ENCODE peak calls at places on chromosomes 1 and 21, in nine cellular contexts. W is GM06990; R is CD8-positive, alpha-beta T cell; C is tibial nerve; D is cardiac fibroblast; N is thoracic aorta; S is MCF 10A; E is BE2C; Q is PC-3. O is an unnamed sample.

GRCh38 chr1:228989676-228989991 is 254.4 kb downstream of the RHOU start:
- DNase-seq in W (no peak), R (no peak), C (no peak), D (no peak), N (no peak), S (no peak), E (no peak), Q (no peak), O (no peak)

GRCh38 chr1:228452194-228453021 is 34.8 kb upstream of the RNF187 start:
- DNase-seq in W (no peak), R (no peak), C (no peak), D (no peak), N (no peak), S (no peak), E (no peak), Q (no peak), O (peak; percentile 18)

GRCh38 chr1:99228153-99228552 is 36.1 kb upstream of the PLPPR4 start:
- DNase-seq in W (no peak), R (no peak), C (no peak), D (no peak), N (no peak), S (no peak), E (no peak), Q (no peak), O (no peak)

GRCh38 chr1:223201967-223202366 is 58.9 kb upstream of the TLR5 start:
- DNase-seq in W (no peak), R (no peak), C (no peak), D (no peak), N (no peak), S (peak; percentile 84), E (no peak), Q (no peak), O (no peak)

GRCh38 chr21:36478207-36478701 is 1.7 kb downstream of the CLDN14 start:
- DNase-seq in W (peak; percentile 24), R (no peak), C (no peak), D (peak; percentile 61), N (no peak), S (peak; percentile 48), E (no peak), Q (peak; percentile 92), O (no peak)

GRCh38 chr1:84374991-84375838 is 23.1 kb upstream of the DNASE2B start:
- DNase-seq in W (no peak), R (no peak), C (peak; percentile 55), D (peak; percentile 60), N (no peak), S (no peak), E (no peak), Q (no peak), O (no peak)

GRCh38 chr21:16169102-16169511 is 439.3 kb downstream of the USP25 start:
- DNase-seq in W (no peak), R (no peak), C (no peak), D (no peak), N (no peak), S (no peak), E (no peak), Q (no peak), O (no peak)

GRCh38 chr1:7703321-7704213 is 67.5 kb upstream of the VAMP3 start:
- DNase-seq in W (no peak), R (no peak), C (no peak), D (no peak), N (no peak), S (no peak), E (peak; percentile 40), Q (no peak), O (peak; percentile 70)

GRCh38 chr1:85495556-85495955 is 30.6 kb upstream of the DDAH1 start:
- DNase-seq in W (no peak), R (no peak), C (no peak), D (no peak), N (no peak), S (peak; percentile 77), E (peak; percentile 9), Q (peak; percentile 98), O (no peak)

GRCh38 chr1:54559771-54560231 is 11.8 kb downstream of the ACOT11 start:
- DNase-seq in W (no peak), R (no peak), C (no peak), D (no peak), N (no peak), S (no peak), E (peak; percentile 55), Q (no peak), O (no peak)

GRCh38 chr1:8497196-8497878 is 179.4 kb downstream of the SLC45A1 start:
- DNase-seq in W (no peak), R (no peak), C (no peak), D (peak; percentile 79), N (no peak), S (peak; percentile 80), E (no peak), Q (peak; percentile 11), O (no peak)

GRCh38 chr1:159587461-159587951 is at the start of gene APCS:
- DNase-seq in W (no peak), R (no peak), C (no peak), D (no peak), N (no peak), S (no peak), E (no peak), Q (no peak), O (no peak)
- TF ChIP-seq CTCF in W (no peak), R (no peak), C (no peak), D (no peak), N (no peak), S (no peak), E (no peak), Q (no peak), O (no peak)

DNA sequence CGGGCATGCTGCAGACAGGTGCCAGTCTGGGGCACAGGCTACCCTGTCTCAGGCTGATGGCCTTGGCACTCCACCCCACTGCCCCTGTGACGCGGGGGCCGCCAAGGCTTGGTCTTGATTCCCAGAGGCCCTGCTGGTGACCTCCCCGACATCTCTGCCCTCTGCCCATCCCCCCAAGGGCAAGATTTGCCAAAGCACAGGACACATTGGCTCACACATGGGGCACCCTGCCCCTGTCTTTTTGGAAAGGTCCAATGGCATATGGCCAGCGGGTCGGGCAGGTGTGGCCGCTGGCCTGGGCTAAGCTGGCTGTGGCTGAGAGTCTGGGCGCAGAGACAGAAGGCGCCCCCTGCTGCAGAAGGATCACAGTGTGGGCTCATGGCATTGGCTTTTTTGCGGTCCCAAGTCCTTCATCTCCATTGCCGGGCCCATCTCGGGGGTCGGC is 4.6 kb downstream of the MIB2 start:
- DNase-seq in W (no peak), R (no peak), C (no peak), D (no peak), N (no peak), S (no peak), E (peak; percentile 55), Q (peak; percentile 41), O (peak; percentile 38)
- TF ChIP-seq CTCF in W (peak; percentile 47), R (no peak), C (no peak), D (peak; percentile 38), N (no peak), S (no peak), E (peak; percentile 55), Q (peak; percentile 79), O (peak; percentile 20)

GRCh38 chr1:46242918-46243317 is 4.6 kb upstream of the RAD54L start:
- DNase-seq in W (no peak), R (no peak), C (no peak), D (no peak), N (no peak), S (no peak), E (no peak), Q (no peak), O (no peak)

GRCh38 chr1:46247433-46248121 is at the start of gene RAD54L:
- DNase-seq in W (peak; percentile 96), R (peak; percentile 95), C (peak; percentile 98), D (peak; percentile 99), N (peak; percentile 95), S (peak; percentile 99), E (peak; percentile 94), Q (peak; percentile 99), O (peak; percentile 97)

GRCh38 chr1:46248122-46248920 is 758 bp downstream of the RAD54L start:
- DNase-seq in W (peak; percentile 40), R (no peak), C (no peak), D (no peak), N (no peak), S (peak; percentile 82), E (peak; percentile 69), Q (peak; percentile 70), O (peak; percentile 32)

GRCh38 chr1:46246548-46247432 is 773 bp upstream of the RAD54L start:
- DNase-seq in W (peak; percentile 89), R (no peak), C (no peak), D (peak; percentile 55), N (peak; percentile 9), S (no peak), E (no peak), Q (peak; percentile 35), O (no peak)

GRCh38 chr1:46244656-46245371 is 2.7 kb upstream of the RAD54L start:
- DNase-seq in W (peak; percentile 23), R (no peak), C (no peak), D (peak; percentile 49), N (no peak), S (peak; percentile 38), E (no peak), Q (peak; percentile 58), O (no peak)
- TF ChIP-seq CTCF in W (peak; percentile 40), R (peak; percentile 32), C (no peak), D (peak; percentile 38), N (no peak), S (peak; percentile 42), E (peak; percentile 15), Q (peak; percentile 67), O (peak; percentile 18)

DNA sequence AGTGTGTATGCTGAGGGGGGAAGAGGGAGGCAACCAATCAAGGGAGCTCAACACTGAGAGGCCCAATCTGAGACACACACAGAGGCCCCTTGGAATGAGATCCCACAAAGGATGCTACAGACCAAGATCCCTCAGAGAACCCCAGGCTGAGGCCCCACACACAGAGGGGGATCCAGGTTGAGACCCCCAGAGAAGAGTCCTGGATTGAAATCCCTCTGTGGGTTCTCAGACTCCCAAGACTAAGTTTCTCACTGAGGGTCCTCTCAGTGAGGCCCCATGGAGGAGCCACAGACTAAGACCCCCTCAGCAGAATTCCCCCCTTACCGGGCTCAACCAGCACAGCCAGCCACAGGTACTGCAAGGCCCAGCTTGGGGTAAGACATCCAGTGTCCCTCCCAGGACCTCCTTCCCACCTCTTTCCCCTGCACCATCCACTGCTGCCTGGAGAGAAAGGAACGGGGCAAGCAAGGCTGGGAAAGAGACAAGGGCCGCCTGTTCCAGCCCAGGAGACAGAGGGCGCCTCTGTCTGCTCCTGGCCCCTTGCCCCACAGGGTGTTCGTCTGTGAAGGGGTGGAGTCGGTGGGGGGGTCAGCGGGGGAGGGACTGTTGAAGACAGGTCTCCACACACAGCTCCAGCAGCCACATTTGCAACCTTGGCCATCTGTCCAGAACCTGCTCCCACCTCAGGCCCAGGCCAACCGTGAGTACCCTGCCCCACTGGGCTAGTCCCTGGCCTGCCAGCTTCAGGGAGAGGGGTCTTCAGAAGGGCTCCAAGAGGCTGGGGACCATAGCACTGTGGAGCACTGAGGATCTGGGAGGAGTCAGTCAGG is at the start of gene S100A1:
- DNase-seq in W (no peak), R (no peak), C (no peak), D (no peak), N (no peak), S (no peak), E (no peak), Q (no peak), O (no peak)
- TF ChIP-seq CTCF in W (no peak), R (no peak), C (no peak), D (no peak), N (no peak), S (no peak), E (no peak), Q (no peak), O (no peak)

O was measured in nephron progenitor cell.